ENCODE peak calls at places on chromosome 22, in ten cellular contexts. L is GM12891, Z is spleen, D is transverse colon, R is HCT116, O is sigmoid colon, A is stomach, H is suprapubic skin, B is prostate gland, T is H1. G is an unnamed sample.

GRCh38 chr22:29113329-29113728 is 40.5 kb downstream of the KREMEN1 start:
- DNase-seq in A (no peak), B (no peak), L (no peak), O (no peak), H (no peak), D (no peak), R (no peak), Z (no peak), T (no peak), G (no peak)

GRCh38 chr22:21446827-21447690 is 20.1 kb upstream of the TMEM191C start:
- DNase-seq in A (peak), L (no peak), Z (peak), R (no peak), B (peak), O (peak), D (no peak), T (peak), H (peak), G (peak)

GRCh38 chr22:46656856-46657654 is 36.9 kb downstream of the GRAMD4 start:
- DNase-seq in D (no peak), B (no peak), R (no peak), T (no peak), L (no peak), O (no peak), Z (no peak), A (no peak), H (no peak), G (no peak)

GRCh38 chr22:45857519-45857918 is 119.4 kb downstream of the WNT7B start:
- DNase-seq in T (no peak), A (peak), B (no peak), D (no peak), O (no peak), R (no peak), H (no peak), Z (no peak), L (no peak), G (no peak)

GRCh38 chr22:19325296-19325950 is 33.9 kb upstream of the CLTCL1 start:
- DNase-seq in L (no peak), Z (no peak), H (no peak), D (no peak), T (no peak), O (no peak), R (no peak), B (no peak), A (no peak), G (no peak)

GRCh38 chr22:41650821-41651220 is 29.7 kb downstream of the XRCC6 start:
- DNase-seq in D (no peak), L (no peak), R (no peak), A (no peak), O (no peak), H (no peak), T (no peak), Z (no peak), B (no peak), G (no peak)

GRCh38 chr22:41917906-41918791 is 3.3 kb upstream of the SHISA8 start:
- DNase-seq in L (no peak), B (no peak), Z (peak), R (no peak), O (no peak), D (peak), T (no peak), A (peak), H (no peak), G (peak)

GRCh38 chr22:41873391-41873790 is 40.5 kb downstream of the SREBF2 start:
- DNase-seq in R (no peak), Z (no peak), D (no peak), H (no peak), O (no peak), T (no peak), L (no peak), A (no peak), B (no peak), G (no peak)

GRCh38 chr22:17536269-17536668 is 27.0 kb upstream of the SLC25A18 start:
- DNase-seq in L (no peak), D (no peak), O (no peak), R (no peak), B (no peak), Z (no peak), T (no peak), A (no peak), H (no peak), G (no peak)

GRCh38 chr22:48713266-48714205 is 1114.1 kb downstream of the BRD1 start:
- DNase-seq in D (no peak), H (peak), Z (peak), A (no peak), R (no peak), B (no peak), O (peak), T (no peak), L (no peak), G (peak)

GRCh38 chr22:43110444-43110926 is at the start of gene BIK:
- DNase-seq in R (no peak), H (peak), B (peak), T (no peak), L (peak), D (peak), A (peak), Z (peak), O (no peak), G (peak)

GRCh38 chr22:26800858-26801257 is 143.5 kb downstream of the MIAT start:
- DNase-seq in L (no peak), H (no peak), B (no peak), O (no peak), Z (no peak), A (no peak), T (peak), D (no peak), R (no peak), G (no peak)

GRCh38 chr22:41923595-41924276 is 2.9 kb downstream of the TNFRSF13C start:
- DNase-seq in D (no peak), H (no peak), Z (no peak), B (no peak), A (no peak), O (no peak), R (no peak), L (no peak), T (no peak), G (no peak)

GRCh38 chr22:17266261-17266971 is 47.2 kb upstream of the ADA2 start:
- DNase-seq in O (no peak), L (no peak), T (peak), D (peak), A (no peak), H (no peak), Z (no peak), R (no peak), B (no peak), G (no peak)

GRCh38 chr22:41524809-41525449 is 19.3 kb downstream of the POLR3H start:
- DNase-seq in T (no peak), A (peak), R (no peak), H (no peak), O (no peak), D (peak), B (no peak), L (peak), Z (peak), G (no peak)

GRCh38 chr22:35531695-35532094 is 8.9 kb upstream of the RASD2 start:
- DNase-seq in L (no peak), D (no peak), T (no peak), O (no peak), A (no peak), R (no peak), B (no peak), Z (no peak), H (no peak), G (no peak)

GRCh38 chr22:42793848-42794405 is 63.1 kb downstream of the ARFGAP3 start:
- DNase-seq in Z (peak), O (peak), B (no peak), A (no peak), H (no peak), D (no peak), L (no peak), T (no peak), R (no peak), G (peak)

GRCh38 chr22:42304021-42304790 is 33.8 kb upstream of the TCF20 start:
- DNase-seq in D (no peak), L (no peak), R (no peak), Z (no peak), T (no peak), B (no peak), H (no peak), O (no peak), A (no peak), G (no peak)

GRCh38 chr22:45284705-45285305 is at the start of gene UPK3A:
- DNase-seq in B (peak), L (peak), A (peak), D (peak), H (no peak), T (peak), Z (peak), R (peak), O (no peak), G (peak)

GRCh38 chr22:43289551-43289963 is 53.6 kb downstream of the SCUBE1 start:
- DNase-seq in A (no peak), D (no peak), O (no peak), B (no peak), R (no peak), Z (no peak), H (no peak), L (no peak), T (no peak), G (no peak)

GRCh38 chr22:42582987-42583386 is 29.2 kb downstream of the SERHL2 start:
- DNase-seq in Z (no peak), D (no peak), R (no peak), H (no peak), L (no peak), T (no peak), O (no peak), A (no peak), B (no peak), G (no peak)

DNA sequence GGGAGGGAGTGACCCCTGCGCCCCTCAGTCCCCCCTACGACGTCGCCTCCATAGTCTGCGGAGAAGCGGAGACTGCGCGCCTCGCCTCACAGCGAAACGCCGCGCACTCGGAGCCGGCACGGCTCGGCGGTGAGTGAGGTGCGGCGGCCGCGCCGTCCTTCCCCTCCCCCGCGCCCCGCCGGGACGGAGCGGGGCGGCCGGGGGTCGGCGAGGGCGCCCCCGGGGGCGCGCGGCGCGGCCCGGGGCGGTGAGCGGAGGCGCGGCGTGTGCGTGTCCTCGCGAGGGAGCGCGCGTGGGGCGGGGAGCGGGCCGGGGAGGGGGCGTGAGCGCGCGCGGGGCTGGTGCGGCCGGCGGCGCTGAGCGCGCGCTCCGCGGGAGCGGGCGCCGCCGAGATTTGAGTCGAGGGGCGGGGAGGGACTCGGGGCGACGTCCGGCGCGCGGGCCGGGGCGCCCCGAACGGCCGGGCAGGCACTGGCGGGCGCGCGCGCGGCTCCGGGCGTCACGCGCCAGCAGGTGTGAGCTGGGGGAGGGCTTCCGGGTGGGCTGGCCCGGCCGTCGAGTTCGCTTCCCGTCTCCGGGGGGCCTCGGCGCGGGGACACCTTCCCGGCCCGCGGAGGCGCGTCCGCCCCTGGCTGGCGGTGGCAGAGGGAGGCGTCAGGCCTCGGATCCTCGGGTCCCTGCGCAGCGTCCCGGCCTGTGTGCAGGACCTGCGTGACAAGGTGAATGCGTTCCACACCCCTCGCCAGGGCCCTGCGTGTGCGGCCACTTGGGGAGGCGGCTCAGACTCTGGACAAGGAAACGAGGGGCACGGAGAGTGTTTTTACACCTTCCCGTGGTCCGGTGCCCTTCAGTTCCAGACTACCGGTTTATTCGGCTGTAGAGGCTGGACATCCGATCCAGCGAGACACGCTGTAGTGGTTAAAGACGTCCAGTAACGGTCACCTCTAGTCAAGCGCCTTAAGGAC is 50.4 kb downstream of the FAM83F start:
- DNase-seq in L (peak), O (peak), H (no peak), Z (peak), R (no peak), A (peak), B (no peak), D (peak), T (peak), G (peak)
- TF ChIP-seq POLR2AphosphoS5 in L (no peak), O (no peak), H (no peak), Z (peak), R (peak), A (no peak), B (peak), D (peak), T (peak), G (peak)

GRCh38 chr22:37471721-37472417 is 14.3 kb downstream of the MFNG start:
- DNase-seq in Z (no peak), D (no peak), O (no peak), A (no peak), B (no peak), R (no peak), L (no peak), H (no peak), T (no peak), G (no peak)
- TF ChIP-seq POLR2A in Z (no peak), D (no peak), O (no peak), A (no peak), B (no peak), R (no peak), L (no peak), H (no peak), T (no peak), G (no peak)

GRCh38 chr22:37931893-37932389 is 21.5 kb downstream of the C22orf23 start:
- DNase-seq in Z (no peak), L (no peak), B (no peak), D (no peak), O (no peak), H (no peak), R (no peak), T (no peak), A (no peak), G (no peak)

GRCh38 chr22:37932821-37933578 is 20.4 kb downstream of the C22orf23 start:
- DNase-seq in R (no peak), L (no peak), D (no peak), A (peak), T (no peak), H (no peak), B (no peak), Z (no peak), O (peak), G (no peak)

GRCh38 chr22:37930952-37931440 is 22.4 kb downstream of the C22orf23 start:
- DNase-seq in T (no peak), A (no peak), O (no peak), Z (no peak), R (no peak), L (no peak), D (no peak), B (no peak), H (no peak), G (no peak)

GRCh38 chr22:37932401-37932800 is 21.0 kb downstream of the C22orf23 start:
- DNase-seq in O (no peak), R (no peak), H (no peak), T (no peak), A (no peak), L (no peak), B (no peak), D (no peak), Z (no peak), G (peak)

DNA sequence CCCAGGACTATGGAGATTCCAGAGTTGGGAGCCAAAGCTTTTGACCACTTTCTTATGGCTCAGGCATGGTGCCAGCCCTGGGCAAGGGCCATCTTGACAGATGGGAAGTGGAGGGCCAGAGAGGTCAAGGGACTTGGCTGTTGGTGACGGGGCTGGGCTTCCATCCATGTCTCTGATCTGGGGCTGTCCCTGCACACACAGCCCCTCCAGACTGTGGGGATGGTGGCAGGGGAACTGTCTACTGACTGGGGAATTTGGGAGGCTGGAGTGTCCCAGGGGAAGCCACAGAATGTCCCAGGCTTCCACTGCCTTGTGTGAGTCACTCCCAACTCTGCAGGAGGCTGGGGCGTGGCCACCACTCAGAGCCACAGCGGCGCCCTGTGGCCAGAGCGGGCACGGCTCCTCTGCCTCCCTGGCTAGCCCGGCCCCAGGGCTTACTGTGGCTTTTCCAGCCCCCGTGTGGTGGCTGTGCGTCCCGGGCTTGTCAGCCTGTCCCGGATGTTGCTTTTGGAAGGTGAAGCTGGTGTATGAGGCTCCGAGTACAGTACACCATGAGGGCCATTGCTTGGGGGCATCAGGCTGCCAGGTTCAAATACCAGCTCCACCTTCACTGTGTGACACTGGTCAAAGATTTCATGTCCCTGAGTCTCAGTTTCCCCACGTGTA is 19.6 kb downstream of the C22orf23 start:
- DNase-seq in O (peak), A (peak), H (peak), T (peak), D (peak), B (peak), R (peak), Z (peak), L (peak), G (peak)
- TF ChIP-seq POLR2AphosphoS5 in O (peak), A (no peak), H (peak), T (no peak), D (peak), B (peak), R (peak), Z (peak), L (no peak), G (peak)

DNA sequence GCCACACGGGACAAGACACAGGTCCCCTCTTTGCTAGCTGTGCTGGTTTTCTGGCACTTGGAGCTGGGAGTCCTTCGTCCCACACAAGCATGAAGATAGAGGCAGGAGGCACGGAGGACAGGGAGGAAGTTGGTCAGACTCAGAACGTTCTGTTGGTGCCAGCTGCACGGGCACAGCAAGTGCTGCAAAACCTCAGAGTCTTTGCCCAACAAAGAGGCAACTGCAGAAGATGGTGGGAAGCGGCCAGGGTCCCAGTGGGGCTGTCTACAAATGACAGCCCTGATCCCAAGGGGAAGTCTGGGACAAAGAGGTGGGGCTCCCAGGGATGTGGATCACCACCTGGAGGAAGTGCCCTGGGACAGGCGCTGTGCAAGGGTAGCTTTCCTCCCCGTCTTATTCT is 9.4 kb upstream of the OSM start:
- DNase-seq in R (no peak), Z (no peak), A (no peak), B (no peak), L (no peak), O (no peak), H (no peak), D (no peak), T (no peak), G (no peak)
- TF ChIP-seq POLR2A in R (no peak), Z (no peak), A (no peak), B (no peak), L (no peak), O (no peak), H (no peak), D (no peak), T (no peak), G (no peak)

GRCh38 chr22:24894220-24894975 is 52.1 kb downstream of the LHFPL7 start:
- DNase-seq in L (no peak), O (peak), R (peak), Z (no peak), T (no peak), D (peak), A (peak), B (peak), H (peak), G (no peak)
- TF ChIP-seq POLR2AphosphoS5 in L (no peak), O (peak), R (peak), Z (peak), T (no peak), D (peak), A (peak), B (peak), H (no peak), G (peak)

GRCh38 chr22:31084811-31085492 is 3.8 kb downstream of the SMTN start:
- DNase-seq in D (peak), R (no peak), Z (peak), O (peak), A (peak), L (peak), H (peak), T (peak), B (peak), G (peak)
- TF ChIP-seq POLR2A in D (peak), R (peak), Z (no peak), O (peak), A (no peak), L (peak), H (peak), T (no peak), B (peak), G (peak)

GRCh38 chr22:50058338-50059184 is 463 bp upstream of the TTLL8 start:
- DNase-seq in R (no peak), L (no peak), O (no peak), Z (no peak), D (no peak), H (no peak), T (no peak), A (no peak), B (no peak), G (no peak)
- TF ChIP-seq POLR2AphosphoS5 in R (no peak), L (no peak), O (no peak), Z (no peak), D (no peak), H (no peak), T (no peak), A (no peak), B (no peak), G (no peak)